ENCODE peak calls at places on chromosomes 7 and 10, in eight cellular contexts. Q is stomach; O is skeletal muscle cell; C is lower lobe of right lung; V is epithelial cell of esophagus; L is effector memory CD4-positive, alpha-beta T cell; G is DND-41; Y is ascending aorta. E is an unnamed sample.
A peak's percentile ranks its signal among the peaks of the same experiment; 100 is the strongest.

GRCh38 chr7:72099784-72100183 is 312.4 kb downstream of the CALN1 start:
- DNase-seq in O (peak; percentile 63), Q (no peak), G (no peak), L (no peak), Y (no peak), C (no peak), V (no peak), E (no peak)

GRCh38 chr7:138127996-138128395 is 51.7 kb downstream of the AKR1D1 start:
- DNase-seq in L (no peak), Y (no peak), C (no peak), G (no peak), V (peak; percentile 57), O (no peak), Q (no peak), E (no peak)

GRCh38 chr10:79127151-79127961 is 58.6 kb downstream of the ZMIZ1 start:
- DNase-seq in G (no peak), Y (no peak), C (peak; percentile 95), Q (peak; percentile 97), L (no peak), V (peak; percentile 70), O (no peak), E (no peak)

GRCh38 chr7:70775570-70776156 is 356.3 kb upstream of the GALNT17 start:
- DNase-seq in Q (no peak), C (no peak), G (no peak), V (peak; percentile 44), L (no peak), Y (no peak), O (no peak), E (no peak)

GRCh38 chr7:88217675-88218427 is 2.0 kb downstream of the SRI start:
- DNase-seq in O (no peak), Y (no peak), V (no peak), C (no peak), G (peak; percentile 60), Q (no peak), L (no peak), E (no peak)

GRCh38 chr10:71840177-71840711 is 10.8 kb downstream of the PSAP start:
- DNase-seq in V (peak; percentile 77), C (peak; percentile 65), O (peak; percentile 91), L (no peak), Y (no peak), Q (peak; percentile 80), G (peak; percentile 72), E (peak; percentile 72)

GRCh38 chr10:72068901-72069446 is 19.4 kb downstream of the SPOCK2 start:
- DNase-seq in L (no peak), C (no peak), Y (no peak), V (peak; percentile 38), Q (no peak), O (no peak), G (no peak), E (no peak)

GRCh38 chr10:128062837-128063563 is 63.2 kb downstream of the MKI67 start:
- DNase-seq in Y (no peak), G (peak; percentile 87), C (no peak), Q (no peak), L (peak; percentile 44), O (no peak), V (no peak), E (no peak)

GRCh38 chr7:50667789-50668226 is 102.6 kb upstream of the DDC start:
- DNase-seq in G (no peak), O (no peak), L (no peak), V (no peak), Y (no peak), Q (no peak), C (no peak), E (peak; percentile 15)

GRCh38 chr7:129247087-129247486 is 22.3 kb downstream of the AHCYL2 start:
- DNase-seq in L (no peak), Q (no peak), C (no peak), V (no peak), O (no peak), G (no peak), Y (no peak), E (no peak)

GRCh38 chr7:134777470-134777869 is 2.0 kb upstream of the CALD1 start:
- DNase-seq in Q (no peak), G (no peak), C (no peak), O (no peak), Y (no peak), V (no peak), L (no peak), E (no peak)

GRCh38 chr7:194996-195829 is 2.8 kb downstream of the FAM20C start:
- DNase-seq in O (no peak), Q (no peak), Y (no peak), G (no peak), L (no peak), C (no peak), V (no peak), E (no peak)

GRCh38 chr10:27479016-27479415 is 25.1 kb upstream of the RAB18 start:
- DNase-seq in Q (no peak), V (peak; percentile 78), O (no peak), Y (no peak), L (no peak), G (no peak), C (no peak), E (no peak)

GRCh38 chr7:24896031-24896433 is 83.9 kb downstream of the OSBPL3 start:
- DNase-seq in C (no peak), L (no peak), Y (no peak), O (no peak), V (no peak), Q (no peak), G (peak; percentile 56), E (no peak)

GRCh38 chr10:128156999-128157755 is 31.0 kb upstream of the MKI67 start:
- DNase-seq in L (no peak), C (no peak), Y (no peak), V (no peak), G (no peak), O (no peak), Q (peak; percentile 43), E (no peak)

GRCh38 chr7:137669706-137670105 is 177.1 kb downstream of the DGKI start:
- DNase-seq in V (peak; percentile 62), G (no peak), L (no peak), C (no peak), Y (no peak), Q (no peak), O (no peak), E (no peak)

GRCh38 chr7:143494622-143495021 is 16.9 kb downstream of the TAS2R41 start:
- DNase-seq in C (no peak), Q (no peak), G (no peak), L (no peak), V (no peak), Y (no peak), O (no peak), E (no peak)

GRCh38 chr7:106282374-106282773 is 2.4 kb downstream of the NAMPT start:
- DNase-seq in Q (no peak), L (no peak), G (no peak), C (no peak), V (no peak), O (no peak), Y (no peak), E (no peak)
- H3K4me3 ChIP-seq in Q (no peak overlapping the region), L (no peak overlapping the region), G (no peak overlapping the region), C (peak overlapping the region; percentile 75), V (peak overlapping the region; percentile 93), O (peak overlapping the region; percentile 86), Y (peak overlapping the region; percentile 97), E (peak overlapping the region; percentile 75)

GRCh38 chr7:149354119-149354518 is 92.1 kb downstream of the ZNF783 start:
- DNase-seq in V (no peak), G (no peak), Y (no peak), O (no peak), C (no peak), L (no peak), Q (no peak), E (no peak)

DNA sequence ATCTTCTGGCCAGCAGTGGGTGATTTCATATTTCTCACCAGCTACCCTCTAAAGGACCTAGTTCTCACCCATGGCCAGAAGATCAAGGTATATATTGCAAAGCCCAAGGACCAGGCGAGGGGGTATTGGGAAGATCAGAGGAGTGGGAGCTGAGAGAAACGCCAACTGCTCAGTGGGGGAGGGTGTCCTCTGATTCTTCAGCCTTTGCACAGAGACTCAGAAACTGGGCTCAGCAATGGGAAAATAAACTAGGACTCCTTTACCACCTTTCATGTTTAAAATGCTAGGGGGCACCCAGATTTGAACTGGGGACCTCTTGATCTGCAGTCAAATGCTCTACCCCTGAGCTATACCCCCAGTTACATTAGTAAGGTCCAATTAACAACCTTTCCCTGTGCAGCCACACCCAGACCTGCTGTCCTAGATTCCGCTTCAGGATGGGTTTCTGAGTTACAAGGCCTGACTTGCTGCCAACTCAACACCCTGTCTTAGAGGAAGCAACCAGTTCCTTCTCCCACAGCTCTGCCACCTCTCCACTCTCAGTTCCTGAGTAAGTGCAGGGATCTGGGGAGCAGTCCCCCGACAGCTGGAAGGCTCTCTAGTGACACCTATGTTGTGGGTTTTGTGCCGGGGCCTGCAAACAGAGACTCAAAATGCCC is 93.5 kb downstream of the ZNF783 start:
- DNase-seq in Q (no peak), C (no peak), G (no peak), Y (no peak), L (no peak), O (no peak), V (peak; percentile 76), E (no peak)
- H3K4me3 ChIP-seq in Q (no peak overlapping the region), C (no peak overlapping the region), G (no peak overlapping the region), Y (no peak overlapping the region), L (no peak overlapping the region), O (no peak overlapping the region), V (no peak overlapping the region), E (no peak overlapping the region)

GRCh38 chr10:91772869-91773268 is 25.4 kb upstream of the TNKS2 start:
- DNase-seq in G (no peak), C (no peak), O (no peak), V (no peak), L (no peak), Y (no peak), Q (no peak), E (no peak)
- H3K4me3 ChIP-seq in G (no peak overlapping the region), C (no peak overlapping the region), O (no peak overlapping the region), V (no peak overlapping the region), L (no peak overlapping the region), Y (no peak overlapping the region), Q (no peak overlapping the region), E (no peak overlapping the region)

GRCh38 chr10:51073035-51073434 is 1.3 kb upstream of the PRKG1 start:
- DNase-seq in O (no peak), G (no peak), V (no peak), Y (no peak), C (no peak), Q (no peak), L (no peak), E (no peak)
- H3K4me3 ChIP-seq in O (peak overlapping the region; percentile 67), G (no peak overlapping the region), V (no peak overlapping the region), Y (peak overlapping the region; percentile 94), C (peak overlapping the region; percentile 66), Q (peak overlapping the region; percentile 63), L (no peak overlapping the region), E (peak overlapping the region; percentile 80)

DNA sequence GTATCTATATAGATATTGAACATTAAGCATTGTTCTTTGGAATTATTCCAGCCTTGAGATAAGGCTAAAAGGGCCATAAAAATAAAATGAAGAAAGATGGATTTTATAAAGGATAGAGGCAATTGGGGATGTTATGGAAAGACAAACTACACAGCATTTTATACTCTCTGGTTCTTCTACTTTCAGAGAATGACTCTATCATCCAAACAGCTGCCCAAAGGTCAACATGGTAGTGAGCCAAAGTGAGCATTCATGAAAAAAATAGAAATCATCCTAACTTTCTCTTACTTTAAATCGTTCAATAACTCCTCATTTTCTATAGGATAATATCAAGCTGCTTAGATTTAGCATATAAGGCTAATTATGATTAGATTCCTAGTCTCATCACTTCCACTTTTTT is 25.2 kb downstream of the IMMP2L start:
- DNase-seq in G (no peak), V (no peak), Y (no peak), C (no peak), Q (no peak), L (no peak), O (no peak), E (no peak)
- H3K4me3 ChIP-seq in G (no peak overlapping the region), V (no peak overlapping the region), Y (no peak overlapping the region), C (no peak overlapping the region), Q (no peak overlapping the region), L (no peak overlapping the region), O (no peak overlapping the region), E (no peak overlapping the region)

E was measured in thoracic aorta.